ENCODE peak calls at places on chromosomes 4 and X, in six cellular contexts. E is endothelial cell, B is AG04449, J is lung microvascular endothelial cell, S is putamen, X is GM12864. I is an unnamed sample.

GRCh38 chr4:153153339-153153851 is 50.8 kb upstream of the TRIM2 start:
- DNase-seq in B (no peak), X (no peak), J (peak; percentile 29), S (no peak), E (peak; percentile 28), I (peak; percentile 77)

GRCh38 chr4:166323250-166323649 is 450.2 kb downstream of the TLL1 start:
- DNase-seq in X (no peak), B (no peak), E (no peak), S (no peak), J (no peak), I (no peak)

GRCh38 chr4:162485486-162485885 is 321.7 kb upstream of the FSTL5 start:
- DNase-seq in E (no peak), B (no peak), X (no peak), S (no peak), J (no peak), I (no peak)

GRCh38 chrX:45198301-45198700 is 2.4 kb downstream of the DIPK2B start:
- DNase-seq in S (no peak), X (no peak), J (peak; percentile 79), B (no peak), E (no peak), I (no peak)

GRCh38 chr4:53313510-53313909 is 52.4 kb downstream of the SCFD2 start:
- DNase-seq in S (peak; percentile 13), E (peak; percentile 5), J (peak; percentile 3), X (no peak), B (no peak), I (peak; percentile 48)

GRCh38 chrX:7889138-7889537 is 38.1 kb downstream of the PNPLA4 start:
- DNase-seq in B (no peak), S (no peak), X (no peak), E (no peak), J (no peak), I (no peak)

GRCh38 chr4:41719417-41719816 is 29.1 kb downstream of the PHOX2B start:
- DNase-seq in J (no peak), X (no peak), E (no peak), S (no peak), B (no peak), I (no peak)

GRCh38 chrX:69896046-69896445 is 153.7 kb downstream of the AWAT2 start:
- DNase-seq in J (no peak), B (no peak), X (no peak), S (no peak), E (no peak), I (no peak)

GRCh38 chr4:44629280-44629866 is 22.1 kb downstream of the YIPF7 start:
- DNase-seq in S (peak; percentile 43), E (peak; percentile 61), X (peak; percentile 7), J (peak; percentile 55), B (no peak), I (peak; percentile 3)

GRCh38 chr4:98148856-98149255 is 5.6 kb upstream of the STPG2 start:
- DNase-seq in E (no peak), X (no peak), B (no peak), S (no peak), J (peak; percentile 7), I (peak; percentile 12)

GRCh38 chr4:140937866-140938265 is 181.7 kb upstream of the TBC1D9 start:
- DNase-seq in J (no peak), X (no peak), B (peak; percentile 54), E (no peak), S (no peak), I (no peak)

GRCh38 chr4:4433941-4434340 is 47.0 kb downstream of the NSG1 start:
- DNase-seq in S (no peak), B (no peak), E (no peak), X (no peak), J (no peak), I (no peak)

GRCh38 chr4:114512595-114513295 is 85.9 kb upstream of the UGT8 start:
- DNase-seq in S (no peak), B (no peak), E (no peak), X (no peak), J (no peak), I (no peak)

GRCh38 chr4:30721353-30722091 is 1.4 kb downstream of the PCDH7 start:
- DNase-seq in B (no peak), X (no peak), J (peak; percentile 29), E (peak; percentile 76), S (no peak), I (peak; percentile 68)

GRCh38 chr4:168612435-168613139 is 115.7 kb downstream of the PALLD start:
- DNase-seq in E (no peak), S (no peak), J (peak; percentile 64), B (no peak), X (no peak), I (no peak)

GRCh38 chr4:167136270-167136669 is 98.0 kb downstream of the SPOCK3 start:
- DNase-seq in X (no peak), J (no peak), S (no peak), B (no peak), E (no peak), I (no peak)

GRCh38 chrX:56762707-56763555 is 33.9 kb downstream of the NBDY start:
- DNase-seq in S (no peak), J (no peak), E (no peak), X (no peak), B (no peak), I (no peak)

GRCh38 chr4:160180206-160180605 is 1077.3 kb downstream of the RAPGEF2 start:
- DNase-seq in E (no peak), X (no peak), S (no peak), J (no peak), B (no peak), I (no peak)

GRCh38 chr4:12179264-12179616 is 750.5 kb upstream of the HS3ST1 start:
- DNase-seq in S (no peak), X (no peak), B (no peak), E (no peak), J (no peak), I (no peak)

GRCh38 chr4:116391020-116391419 is 694.4 kb downstream of the TRAM1L1 start:
- DNase-seq in E (no peak), B (no peak), S (no peak), X (no peak), J (no peak), I (no peak)

GRCh38 chr4:85744950-85745349 is 270.0 kb downstream of the ARHGAP24 start:
- DNase-seq in J (no peak), X (no peak), B (no peak), S (no peak), E (no peak), I (no peak)

GRCh38 chrX:68757331-68757730 is 71.5 kb upstream of the EFNB1 start:
- DNase-seq in B (no peak), J (no peak), E (no peak), S (no peak), X (no peak), I (no peak)

GRCh38 chrX:65723706-65724105 is 56.3 kb downstream of the MSN start:
- DNase-seq in S (no peak), X (peak; percentile 62), J (peak; percentile 44), B (no peak), E (no peak), I (no peak)

GRCh38 chr4:56227301-56227835 is 159.9 kb downstream of the AASDH start:
- DNase-seq in B (no peak), X (no peak), S (no peak), J (no peak), E (no peak), I (no peak)

GRCh38 chrX:102154900-102155805 is 624 bp downstream of the BEX5 start:
- DNase-seq in S (peak; percentile 3), E (peak; percentile 28), B (no peak), J (no peak), X (no peak), I (peak; percentile 63)

GRCh38 chr4:29704059-29704458 is 1016.1 kb upstream of the PCDH7 start:
- DNase-seq in S (no peak), E (no peak), B (no peak), J (no peak), X (no peak), I (no peak)

GRCh38 chr4:31020363-31020762 is 300.2 kb downstream of the PCDH7 start:
- DNase-seq in J (no peak), B (no peak), X (no peak), S (no peak), E (no peak), I (no peak)

I was measured in NCI-H526.